ENCODE peak calls at places on chromosomes 4 and X, in five cellular contexts. W, N, Y, S and C are unnamed samples.

GRCh38 chr4:125198916-125199315 is 115.8 kb upstream of the FAT4 start:
- DNase-seq in W (peak), S (no peak), N (peak), Y (no peak), C (peak)

GRCh38 chr4:155060873-155061272 is 147.6 kb upstream of the NPY2R start:
- DNase-seq in S (no peak), N (no peak), W (no peak), Y (no peak), C (no peak)

GRCh38 chrX:136055651-136056221 is 70.5 kb downstream of the SLC9A6 start:
- DNase-seq in S (no peak), Y (no peak), W (peak), N (peak), C (no peak)

GRCh38 chr4:136743238-136743637 is 789.1 kb downstream of the PCDH18 start:
- DNase-seq in W (no peak), N (no peak), Y (no peak), S (no peak), C (no peak)

GRCh38 chr4:52037730-52038108 is 380 bp downstream of the SGCB start:
- DNase-seq in S (no peak), N (peak), W (peak), Y (peak), C (no peak)

GRCh38 chr4:158259955-158260575 is 49.8 kb downstream of the TMEM144 start:
- DNase-seq in Y (no peak), W (peak), N (peak), S (no peak), C (no peak)

GRCh38 chr4:98539299-98539698 is 119.1 kb downstream of the TSPAN5 start:
- DNase-seq in W (no peak), Y (no peak), S (no peak), N (no peak), C (no peak)

GRCh38 chr4:143700060-143700419 is 435 bp downstream of the FREM3 start:
- DNase-seq in S (peak), W (peak), Y (peak), N (peak), C (no peak)

GRCh38 chrX:22237479-22237878 is 35.2 kb upstream of the CBLL2 start:
- DNase-seq in W (no peak), S (no peak), N (no peak), Y (no peak), C (no peak)

GRCh38 chr4:153022233-153022632 is 86.1 kb downstream of the FHDC1 start:
- DNase-seq in N (no peak), Y (no peak), S (peak), W (no peak), C (no peak)

GRCh38 chr4:156545003-156545785 is 426.4 kb downstream of the PDGFC start:
- DNase-seq in S (no peak), N (peak), W (peak), Y (no peak), C (no peak)

GRCh38 chrX:85570496-85570895 is 191.0 kb upstream of the POF1B start:
- DNase-seq in Y (no peak), N (no peak), W (no peak), S (no peak), C (no peak)

GRCh38 chrX:14030248-14030592 is 528 bp upstream of the GEMIN8 start:
- DNase-seq in W (peak), N (peak), Y (no peak), S (no peak), C (no peak)

GRCh38 chrX:9788908-9789307 is 2.7 kb downstream of the SHROOM2 start:
- DNase-seq in Y (no peak), S (no peak), W (no peak), N (peak), C (no peak)

DNA sequence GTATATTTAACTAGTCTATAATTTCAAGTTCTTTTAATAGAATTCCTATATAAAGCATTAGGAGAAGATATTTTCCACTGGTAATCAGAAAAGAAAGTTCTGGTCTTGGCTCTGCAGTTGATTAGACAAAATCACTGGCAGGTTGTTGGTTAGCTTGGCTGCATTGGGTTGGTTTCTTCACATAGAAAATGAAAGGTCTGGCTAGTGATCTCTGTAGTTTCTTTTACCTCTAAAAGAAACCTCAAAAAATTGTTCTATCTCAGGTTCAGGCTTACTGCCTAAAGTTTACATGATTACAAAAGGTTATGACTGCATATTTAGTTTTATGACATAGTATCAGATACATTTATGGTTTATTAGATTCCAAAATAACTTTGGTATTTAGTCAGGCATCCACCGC is 95.8 kb upstream of the NAP1L5 start:
- DNase-seq in S (no peak), N (no peak), Y (no peak), W (no peak), C (no peak)
- H3K27ac ChIP-seq in S (no peak), N (no peak), Y (no peak), W (no peak), C (peak)

DNA sequence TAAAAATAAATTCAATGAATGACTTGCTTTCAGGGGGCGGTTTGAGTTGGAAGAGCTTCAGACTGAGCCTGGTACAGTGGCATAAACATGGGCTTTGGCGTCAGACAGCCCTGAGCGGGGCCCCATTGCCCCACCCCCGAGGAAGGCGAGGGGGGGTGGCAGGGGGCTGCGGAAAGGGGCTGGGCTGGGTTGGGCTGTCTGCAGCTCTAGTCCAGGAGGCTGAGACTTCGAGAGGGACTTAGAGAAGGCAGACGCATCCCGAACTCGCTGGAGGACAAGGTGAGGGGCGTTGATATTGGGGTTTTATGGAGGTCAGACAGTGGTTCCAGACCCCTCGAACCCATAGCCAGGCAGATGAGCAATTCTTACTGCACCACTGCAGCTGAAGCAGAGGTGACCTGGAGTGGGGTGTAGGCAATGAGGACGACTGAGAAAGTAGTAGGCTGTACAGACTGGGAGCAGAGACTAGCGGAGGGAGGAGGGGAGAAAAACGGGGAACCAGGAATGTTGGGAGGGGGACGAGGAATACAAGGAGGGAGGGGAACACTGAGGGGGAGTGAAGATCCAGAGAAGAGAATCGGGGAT is at the start of gene MAGED2:
- DNase-seq in N (peak), Y (no peak), W (peak), S (peak), C (no peak)
- H3K27ac ChIP-seq in N (peak), Y (peak), W (peak), S (peak), C (peak)

GRCh38 chr4:38189445-38189844 is 229.2 kb downstream of the PTTG2 start:
- DNase-seq in N (peak), Y (no peak), S (no peak), W (peak), C (peak)

GRCh38 chr4:38188631-38189101 is 228.5 kb downstream of the PTTG2 start:
- DNase-seq in N (no peak), S (no peak), W (no peak), Y (no peak), C (peak)

GRCh38 chr4:38192516-38192915 is 232.3 kb downstream of the PTTG2 start:
- DNase-seq in W (no peak), N (no peak), S (no peak), Y (no peak), C (no peak)

GRCh38 chr4:38188136-38188535 is 227.9 kb downstream of the PTTG2 start:
- DNase-seq in S (no peak), W (no peak), N (no peak), Y (no peak), C (no peak)

GRCh38 chr4:38190717-38191178 is 230.6 kb downstream of the PTTG2 start:
- DNase-seq in N (peak), W (peak), S (no peak), Y (no peak), C (no peak)
- H3K27ac ChIP-seq in N (peak), W (peak), S (no peak), Y (peak), C (no peak)

DNA sequence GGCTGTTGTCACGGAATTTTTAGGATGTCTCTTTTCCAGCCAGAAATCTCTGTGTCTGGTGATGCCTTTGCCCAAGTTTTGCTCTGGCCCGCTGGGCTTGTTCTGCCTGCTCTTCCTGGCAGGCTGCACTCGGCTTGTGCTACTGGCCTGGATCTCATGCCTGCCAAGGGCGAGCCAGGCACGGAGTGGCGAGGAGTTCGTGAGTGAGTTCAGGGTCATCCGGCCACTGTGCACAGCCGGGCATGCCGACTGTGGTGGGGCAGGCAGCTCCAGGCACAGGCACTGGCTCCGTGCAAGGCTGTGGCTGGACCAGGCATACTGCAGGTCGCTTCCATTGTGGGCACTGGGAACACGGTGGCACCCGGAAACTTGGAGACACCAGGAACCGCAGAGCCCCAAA is 129.1 kb downstream of the ARHGAP10 start:
- DNase-seq in N (no peak), Y (no peak), W (no peak), S (no peak), C (no peak)
- H3K27ac ChIP-seq in N (no peak), Y (no peak), W (no peak), S (no peak), C (no peak)

GRCh38 chr4:10123227-10124101 is 6.9 kb upstream of the WDR1 start:
- DNase-seq in Y (no peak), N (peak), S (no peak), W (peak), C (no peak)
- H3K27ac ChIP-seq in Y (no peak), N (no peak), S (peak), W (no peak), C (no peak)

GRCh38 chr4:6868386-6868785 is 41.2 kb upstream of the TBC1D14 start:
- DNase-seq in S (no peak), N (no peak), Y (no peak), W (no peak), C (no peak)
- H3K27ac ChIP-seq in S (no peak), N (no peak), Y (no peak), W (no peak), C (no peak)

GRCh38 chr4:47499705-47500104 is 14.6 kb downstream of the ATP10D start:
- DNase-seq in S (no peak), W (no peak), N (no peak), Y (no peak), C (no peak)

GRCh38 chr4:47505666-47506065 is 20.6 kb downstream of the ATP10D start:
- DNase-seq in N (no peak), W (no peak), S (no peak), Y (no peak), C (no peak)

GRCh38 chr4:47498899-47499298 is 13.8 kb downstream of the ATP10D start:
- DNase-seq in W (no peak), N (no peak), Y (no peak), S (no peak), C (no peak)

GRCh38 chr4:47500776-47501175 is 15.7 kb downstream of the ATP10D start:
- DNase-seq in Y (no peak), N (no peak), W (no peak), S (no peak), C (no peak)
- H3K27ac ChIP-seq in Y (no peak), N (no peak), W (no peak), S (no peak), C (no peak)

GRCh38 chrX:72254835-72255234 is 16.0 kb upstream of the ERCC6L start:
- DNase-seq in Y (no peak), N (no peak), W (no peak), S (no peak), C (no peak)

GRCh38 chrX:72255864-72256263 is 17.0 kb upstream of the ERCC6L start:
- DNase-seq in W (no peak), N (no peak), S (no peak), Y (no peak), C (no peak)

GRCh38 chrX:72260448-72260847 is 16.6 kb downstream of the RPS4X start:
- DNase-seq in Y (no peak), S (no peak), W (no peak), N (no peak), C (no peak)

GRCh38 chrX:72255445-72255844 is 16.6 kb upstream of the ERCC6L start:
- DNase-seq in W (no peak), N (no peak), Y (peak), S (peak), C (no peak)

GRCh38 chrX:72258174-72258573 is 18.9 kb downstream of the RPS4X start:
- DNase-seq in N (peak), W (peak), S (no peak), Y (no peak), C (no peak)
- H3K27ac ChIP-seq in N (no peak), W (peak), S (no peak), Y (no peak), C (no peak)